ENCODE peak calls at places on chromosomes 1 and 21, in six cellular contexts. K, T, W, X, H and F are unnamed samples.

GRCh38 chr1:55167224-55167623 is 47.9 kb downstream of the USP24 start:
- DNase-seq in H (no peak), X (no peak), W (no peak), K (no peak), T (no peak), F (no peak)

GRCh38 chr1:161226320-161226711 is 456 bp downstream of the TOMM40L start:
- DNase-seq in H (peak), X (no peak), K (no peak), T (no peak), W (no peak), F (peak)

GRCh38 chr1:27350673-27351540 is 9.1 kb downstream of the SYTL1 start:
- DNase-seq in K (no peak), W (no peak), X (no peak), T (no peak), H (peak), F (no peak)

GRCh38 chr21:39311164-39311563 is 2.3 kb downstream of the BRWD1 start:
- DNase-seq in T (no peak), H (no peak), W (no peak), X (no peak), K (no peak), F (no peak)

GRCh38 chr1:38092256-38092655 is 45.7 kb upstream of the POU3F1 start:
- DNase-seq in W (no peak), T (peak), K (no peak), X (no peak), H (no peak), F (no peak)

GRCh38 chr1:98677288-98677687 is 15.8 kb downstream of the SNX7 start:
- DNase-seq in T (no peak), H (no peak), K (peak), W (no peak), X (no peak), F (no peak)

GRCh38 chr1:224106568-224107281 is 7.2 kb upstream of the FBXO28 start:
- DNase-seq in T (no peak), K (peak), W (no peak), H (peak), X (no peak), F (peak)

GRCh38 chr1:11610629-11611180 is 43.5 kb downstream of the FBXO2 start:
- DNase-seq in T (no peak), H (no peak), X (no peak), W (no peak), K (no peak), F (no peak)

GRCh38 chr1:76948846-76949245 is 81.6 kb downstream of the ST6GALNAC5 start:
- DNase-seq in H (no peak), T (no peak), X (no peak), W (no peak), K (no peak), F (no peak)

GRCh38 chr1:230068952-230069684 is 2.1 kb downstream of the GALNT2 start:
- DNase-seq in T (no peak), X (no peak), W (no peak), K (no peak), H (peak), F (peak)

GRCh38 chr1:108817016-108817415 is 39.9 kb downstream of the AKNAD1 start:
- DNase-seq in W (peak), K (peak), X (no peak), H (peak), T (peak), F (no peak)

GRCh38 chr21:29144736-29145353 is 14.4 kb downstream of the MAP3K7CL start:
- DNase-seq in T (no peak), W (no peak), K (peak), H (no peak), X (no peak), F (no peak)

GRCh38 chr1:212430955-212431394 is 1.7 kb upstream of the NENF start:
- DNase-seq in K (no peak), H (no peak), W (no peak), T (no peak), X (no peak), F (peak)

GRCh38 chr1:168050307-168050706 is 86.4 kb downstream of the GPR161 start:
- DNase-seq in W (no peak), H (no peak), K (no peak), X (no peak), T (no peak), F (no peak)

GRCh38 chr1:19458815-19459417 is 26.4 kb downstream of the CAPZB start:
- DNase-seq in H (no peak), K (no peak), X (no peak), T (no peak), W (no peak), F (no peak)

GRCh38 chr21:16879479-16879878 is 633.4 kb upstream of the CXADR start:
- DNase-seq in W (no peak), H (no peak), K (no peak), T (no peak), X (no peak), F (no peak)

GRCh38 chr1:119667176-119667575 is 19.1 kb upstream of the ZNF697 start:
- DNase-seq in X (no peak), T (no peak), H (no peak), W (no peak), K (no peak), F (no peak)

GRCh38 chr1:219422811-219423598 is 189.9 kb downstream of the ZC3H11B start:
- DNase-seq in H (no peak), T (no peak), X (no peak), W (no peak), K (peak), F (no peak)

GRCh38 chr21:42187976-42188653 is 30.8 kb upstream of the ABCG1 start:
- DNase-seq in H (no peak), W (peak), X (no peak), K (no peak), T (no peak), F (no peak)

GRCh38 chr1:93080424-93080823 is 1.3 kb downstream of the MTF2 start:
- DNase-seq in X (no peak), T (no peak), H (peak), K (peak), W (peak), F (peak)

GRCh38 chr1:202959276-202959620 is 1.1 kb upstream of the ADIPOR1 start:
- DNase-seq in K (peak), X (no peak), T (no peak), W (no peak), H (no peak), F (peak)

GRCh38 chr1:225875044-225875822 is 6.9 kb downstream of the TMEM63A start:
- DNase-seq in T (no peak), W (no peak), H (no peak), K (no peak), X (no peak), F (peak)

GRCh38 chr1:78553859-78554258 is 63.1 kb downstream of the PTGFR start:
- DNase-seq in X (no peak), W (no peak), K (no peak), T (no peak), H (peak), F (no peak)

GRCh38 chr1:227894831-227895451 is 52.8 kb downstream of the WNT9A start:
- DNase-seq in X (peak), W (no peak), T (no peak), K (no peak), H (no peak), F (no peak)

GRCh38 chr1:12573015-12573825 is 44.8 kb downstream of the DHRS3 start:
- DNase-seq in X (no peak), K (no peak), H (no peak), T (no peak), W (no peak), F (no peak)